ENCODE peak calls at places on chromosomes 11 and 22, in six cellular contexts. One of them, this sample, is unnamed.

GRCh38 chr11:36426226-36426848 is 83.7 kb downstream of the TRAF6 start:
- DNase-seq in spleen: no peak
- DNase-seq in uterus: no peak
- DNase-seq in tibial nerve: no peak
- DNase-seq in left ventricle myocardium inferior: no peak
- DNase-seq in esophagus muscularis mucosa: no peak
- DNase-seq in this sample: no peak

GRCh38 chr11:64643258-64643881 is 52.4 kb downstream of the SLC22A12 start:
- DNase-seq in spleen: no peak
- DNase-seq in uterus: peak
- DNase-seq in tibial nerve: no peak
- DNase-seq in left ventricle myocardium inferior: no peak
- DNase-seq in esophagus muscularis mucosa: no peak
- DNase-seq in this sample: peak

GRCh38 chr11:119560961-119561360 is 138.0 kb upstream of the THY1 start:
- DNase-seq in spleen: no peak
- DNase-seq in uterus: no peak
- DNase-seq in tibial nerve: no peak
- DNase-seq in left ventricle myocardium inferior: no peak
- DNase-seq in esophagus muscularis mucosa: no peak
- DNase-seq in this sample: no peak

GRCh38 chr22:47851586-47851985 is 1089.1 kb downstream of the TBC1D22A start:
- DNase-seq in spleen: no peak
- DNase-seq in uterus: no peak
- DNase-seq in tibial nerve: no peak
- DNase-seq in left ventricle myocardium inferior: no peak
- DNase-seq in esophagus muscularis mucosa: peak
- DNase-seq in this sample: no peak

GRCh38 chr11:2525166-2525861 is 80.5 kb downstream of the KCNQ1 start:
- DNase-seq in spleen: peak
- DNase-seq in uterus: peak
- DNase-seq in tibial nerve: peak
- DNase-seq in left ventricle myocardium inferior: peak
- DNase-seq in esophagus muscularis mucosa: no peak
- DNase-seq in this sample: peak

GRCh38 chr11:74311352-74311926 is at the start of gene P4HA3:
- DNase-seq in spleen: peak
- DNase-seq in uterus: peak
- DNase-seq in tibial nerve: peak
- DNase-seq in left ventricle myocardium inferior: peak
- DNase-seq in esophagus muscularis mucosa: no peak
- DNase-seq in this sample: peak

GRCh38 chr11:97072420-97072819 is 682.6 kb downstream of the JRKL start:
- DNase-seq in spleen: no peak
- DNase-seq in uterus: no peak
- DNase-seq in tibial nerve: no peak
- DNase-seq in left ventricle myocardium inferior: no peak
- DNase-seq in esophagus muscularis mucosa: no peak
- DNase-seq in this sample: no peak

GRCh38 chr11:16278986-16279385 is 77.4 kb downstream of the SOX6 start:
- DNase-seq in spleen: no peak
- DNase-seq in uterus: no peak
- DNase-seq in tibial nerve: no peak
- DNase-seq in left ventricle myocardium inferior: no peak
- DNase-seq in esophagus muscularis mucosa: no peak
- DNase-seq in this sample: no peak

GRCh38 chr11:76629853-76630599 is 40.5 kb downstream of the LRRC32 start:
- DNase-seq in spleen: peak
- DNase-seq in uterus: peak
- DNase-seq in tibial nerve: peak
- DNase-seq in left ventricle myocardium inferior: peak
- DNase-seq in esophagus muscularis mucosa: no peak
- DNase-seq in this sample: no peak

GRCh38 chr22:47618611-47619010 is 856.2 kb downstream of the TBC1D22A start:
- DNase-seq in spleen: peak
- DNase-seq in uterus: no peak
- DNase-seq in tibial nerve: no peak
- DNase-seq in left ventricle myocardium inferior: no peak
- DNase-seq in esophagus muscularis mucosa: no peak
- DNase-seq in this sample: no peak

GRCh38 chr11:9459573-9460321 is 1.1 kb upstream of the ZNF143 start:
- DNase-seq in spleen: peak
- DNase-seq in uterus: peak
- DNase-seq in tibial nerve: no peak
- DNase-seq in left ventricle myocardium inferior: no peak
- DNase-seq in esophagus muscularis mucosa: no peak
- DNase-seq in this sample: peak

GRCh38 chr11:61569701-61570100 is 11.2 kb downstream of the SYT7 start:
- DNase-seq in spleen: no peak
- DNase-seq in uterus: no peak
- DNase-seq in tibial nerve: no peak
- DNase-seq in left ventricle myocardium inferior: no peak
- DNase-seq in esophagus muscularis mucosa: no peak
- DNase-seq in this sample: no peak

GRCh38 chr11:135036488-135037297 is 624.7 kb upstream of the B3GAT1 start:
- DNase-seq in spleen: no peak
- DNase-seq in uterus: no peak
- DNase-seq in tibial nerve: no peak
- DNase-seq in left ventricle myocardium inferior: no peak
- DNase-seq in esophagus muscularis mucosa: peak
- DNase-seq in this sample: no peak

GRCh38 chr22:35109613-35110012 is 43.7 kb downstream of the ISX start:
- DNase-seq in spleen: no peak
- DNase-seq in uterus: no peak
- DNase-seq in tibial nerve: no peak
- DNase-seq in left ventricle myocardium inferior: no peak
- DNase-seq in esophagus muscularis mucosa: no peak
- DNase-seq in this sample: no peak

GRCh38 chr22:26722159-26722558 is 64.8 kb downstream of the MIAT start:
- DNase-seq in spleen: no peak
- DNase-seq in uterus: no peak
- DNase-seq in tibial nerve: no peak
- DNase-seq in left ventricle myocardium inferior: no peak
- DNase-seq in esophagus muscularis mucosa: no peak
- DNase-seq in this sample: no peak

GRCh38 chr11:79312591-79313267 is 128.1 kb downstream of the TENM4 start:
- DNase-seq in spleen: no peak
- DNase-seq in uterus: no peak
- DNase-seq in tibial nerve: no peak
- DNase-seq in left ventricle myocardium inferior: no peak
- DNase-seq in esophagus muscularis mucosa: no peak
- DNase-seq in this sample: no peak

GRCh38 chr22:40040927-40041326 is 46.2 kb downstream of the FAM83F start:
- DNase-seq in spleen: no peak
- DNase-seq in uterus: peak
- DNase-seq in tibial nerve: peak
- DNase-seq in left ventricle myocardium inferior: peak
- DNase-seq in esophagus muscularis mucosa: no peak
- DNase-seq in this sample: no peak

GRCh38 chr11:19644316-19644715 is 68.3 kb upstream of the NAV2 start:
- DNase-seq in spleen: no peak
- DNase-seq in uterus: no peak
- DNase-seq in tibial nerve: no peak
- DNase-seq in left ventricle myocardium inferior: no peak
- DNase-seq in esophagus muscularis mucosa: no peak
- DNase-seq in this sample: no peak

GRCh38 chr11:108616549-108616948 is 23.0 kb upstream of the EXPH5 start:
- DNase-seq in spleen: no peak
- DNase-seq in uterus: no peak
- DNase-seq in tibial nerve: no peak
- DNase-seq in left ventricle myocardium inferior: no peak
- DNase-seq in esophagus muscularis mucosa: no peak
- DNase-seq in this sample: no peak

GRCh38 chr22:31662668-31663037 is 638 bp upstream of the PISD start:
- DNase-seq in spleen: no peak
- DNase-seq in uterus: no peak
- DNase-seq in tibial nerve: no peak
- DNase-seq in left ventricle myocardium inferior: no peak
- DNase-seq in esophagus muscularis mucosa: no peak
- DNase-seq in this sample: no peak

GRCh38 chr11:69292221-69292648 is 1.7 kb upstream of the MYEOV start:
- DNase-seq in spleen: peak
- DNase-seq in uterus: no peak
- DNase-seq in tibial nerve: no peak
- DNase-seq in left ventricle myocardium inferior: no peak
- DNase-seq in esophagus muscularis mucosa: no peak
- DNase-seq in this sample: peak

GRCh38 chr11:506238-506949 is 648 bp downstream of the RNH1 start:
- DNase-seq in spleen: peak
- DNase-seq in uterus: peak
- DNase-seq in tibial nerve: peak
- DNase-seq in left ventricle myocardium inferior: peak
- DNase-seq in esophagus muscularis mucosa: peak
- DNase-seq in this sample: peak

GRCh38 chr11:11380340-11380739 is 27.3 kb upstream of the CSNK2A3 start:
- DNase-seq in spleen: no peak
- DNase-seq in uterus: no peak
- DNase-seq in tibial nerve: no peak
- DNase-seq in left ventricle myocardium inferior: no peak
- DNase-seq in esophagus muscularis mucosa: no peak
- DNase-seq in this sample: no peak

DNA sequence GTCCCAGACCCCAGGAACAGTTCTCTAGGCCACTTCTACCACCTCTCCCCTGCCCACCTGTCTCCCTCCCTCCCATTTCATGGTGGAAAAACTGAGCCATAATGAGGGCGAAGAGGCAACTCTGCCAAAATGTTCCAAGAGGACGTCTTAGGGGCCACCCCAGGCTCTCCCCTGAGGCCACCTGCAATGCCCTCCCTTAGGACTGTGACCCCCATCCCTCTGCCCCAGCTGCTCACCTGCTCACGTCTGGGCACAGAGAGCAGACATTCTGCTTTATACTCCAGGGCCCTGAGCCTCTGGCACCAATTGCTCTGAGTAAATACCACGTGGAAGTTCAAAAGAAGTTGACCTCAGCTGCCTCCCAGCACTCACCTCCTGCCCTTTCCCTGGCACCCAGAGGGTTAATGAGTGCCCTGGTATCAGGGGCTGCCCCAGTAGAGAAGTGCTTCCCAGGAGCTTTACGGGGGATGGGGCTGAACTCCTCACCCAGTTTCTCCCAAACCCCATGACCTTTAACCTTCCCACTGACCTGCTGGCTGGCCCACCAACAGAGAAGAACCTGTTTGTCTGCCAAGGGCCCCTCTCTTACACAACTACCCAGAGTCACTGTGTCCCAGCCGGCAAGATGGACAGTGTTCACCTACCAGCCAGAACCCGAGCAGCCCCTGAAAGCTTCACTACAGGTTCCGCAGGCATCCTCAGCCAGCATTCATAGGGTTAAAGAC is 627 bp upstream of the APOA5 start:
- DNase-seq in spleen: no peak
- DNase-seq in uterus: no peak
- DNase-seq in tibial nerve: no peak
- DNase-seq in left ventricle myocardium inferior: no peak
- DNase-seq in esophagus muscularis mucosa: no peak
- DNase-seq in this sample: no peak
- H3K27ac ChIP-seq in spleen: no peak
- H3K27ac ChIP-seq in uterus: no peak
- H3K27ac ChIP-seq in tibial nerve: no peak
- H3K27ac ChIP-seq in left ventricle myocardium inferior: no peak
- H3K27ac ChIP-seq in esophagus muscularis mucosa: no peak
- H3K27ac ChIP-seq in this sample: no peak

DNA sequence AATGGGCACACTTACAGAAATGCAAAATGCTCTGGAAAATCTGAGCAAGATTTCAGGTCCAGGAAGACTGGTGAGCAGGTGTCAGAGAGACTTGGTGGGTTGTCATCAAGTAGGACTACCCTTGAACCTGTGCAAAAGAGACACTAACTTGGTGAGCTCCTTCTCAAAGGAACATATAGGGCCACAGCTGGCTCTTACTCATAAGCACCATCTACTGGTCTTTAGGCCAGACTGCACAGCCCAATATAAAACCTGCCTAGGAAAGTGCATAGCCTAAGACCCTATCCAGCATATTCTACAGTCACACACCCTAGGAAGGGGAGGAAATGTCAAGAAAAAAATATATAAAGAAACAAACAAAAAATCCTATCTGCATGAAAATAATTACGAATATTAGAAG is 18.2 kb upstream of the OR10W1 start:
- DNase-seq in spleen: no peak
- DNase-seq in uterus: no peak
- DNase-seq in tibial nerve: no peak
- DNase-seq in left ventricle myocardium inferior: no peak
- DNase-seq in esophagus muscularis mucosa: no peak
- DNase-seq in this sample: no peak
- TF ChIP-seq CTCF in spleen: peak
- TF ChIP-seq CTCF in uterus: no peak
- TF ChIP-seq CTCF in tibial nerve: peak
- TF ChIP-seq CTCF in left ventricle myocardium inferior: peak
- TF ChIP-seq CTCF in esophagus muscularis mucosa: no peak
- TF ChIP-seq CTCF in this sample: peak

DNA sequence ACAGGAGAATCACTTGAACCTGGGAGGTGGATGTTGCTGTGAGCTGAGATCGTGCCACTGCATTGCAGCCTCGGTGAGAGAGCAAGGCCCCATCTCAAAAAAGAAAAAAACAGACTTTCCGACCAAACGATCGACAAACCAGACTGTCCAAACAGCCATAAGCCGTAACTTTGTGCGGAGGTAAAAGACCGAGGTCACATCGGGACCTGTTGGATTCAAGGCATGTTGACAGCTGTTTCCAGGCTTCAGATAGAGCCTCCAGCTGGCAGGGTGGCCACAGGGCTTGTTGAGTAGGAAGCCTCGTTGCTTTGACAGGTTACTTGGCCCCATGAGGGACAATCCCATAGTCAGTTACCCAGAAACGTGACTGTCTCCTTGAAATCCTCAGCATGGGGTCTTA is 22.2 kb downstream of the PPARA start:
- DNase-seq in spleen: no peak
- DNase-seq in uterus: no peak
- DNase-seq in tibial nerve: no peak
- DNase-seq in left ventricle myocardium inferior: peak
- DNase-seq in esophagus muscularis mucosa: no peak
- DNase-seq in this sample: peak
- H3K27ac ChIP-seq in spleen: no peak
- H3K27ac ChIP-seq in uterus: no peak
- H3K27ac ChIP-seq in tibial nerve: peak
- H3K27ac ChIP-seq in left ventricle myocardium inferior: peak
- H3K27ac ChIP-seq in esophagus muscularis mucosa: no peak
- H3K27ac ChIP-seq in this sample: peak

GRCh38 chr11:117442869-117443239 is 115.2 kb downstream of the CEP164 start:
- DNase-seq in spleen: peak
- DNase-seq in uterus: no peak
- DNase-seq in tibial nerve: no peak
- DNase-seq in left ventricle myocardium inferior: no peak
- DNase-seq in esophagus muscularis mucosa: no peak
- DNase-seq in this sample: no peak

GRCh38 chr11:117442049-117442868 is 114.6 kb downstream of the CEP164 start:
- DNase-seq in spleen: no peak
- DNase-seq in uterus: no peak
- DNase-seq in tibial nerve: no peak
- DNase-seq in left ventricle myocardium inferior: no peak
- DNase-seq in esophagus muscularis mucosa: no peak
- DNase-seq in this sample: no peak

GRCh38 chr11:117444256-117445096 is 116.8 kb downstream of the CEP164 start:
- DNase-seq in spleen: peak
- DNase-seq in uterus: no peak
- DNase-seq in tibial nerve: no peak
- DNase-seq in left ventricle myocardium inferior: no peak
- DNase-seq in esophagus muscularis mucosa: no peak
- DNase-seq in this sample: no peak

GRCh38 chr11:117445097-117445658 is 117.5 kb downstream of the CEP164 start:
- DNase-seq in spleen: peak
- DNase-seq in uterus: no peak
- DNase-seq in tibial nerve: no peak
- DNase-seq in left ventricle myocardium inferior: no peak
- DNase-seq in esophagus muscularis mucosa: no peak
- DNase-seq in this sample: no peak

GRCh38 chr11:117443269-117444186 is 115.9 kb downstream of the CEP164 start:
- DNase-seq in spleen: peak
- DNase-seq in uterus: no peak
- DNase-seq in tibial nerve: no peak
- DNase-seq in left ventricle myocardium inferior: peak
- DNase-seq in esophagus muscularis mucosa: no peak
- DNase-seq in this sample: peak
- TF ChIP-seq CTCF in spleen: peak
- TF ChIP-seq CTCF in uterus: peak
- TF ChIP-seq CTCF in tibial nerve: peak
- TF ChIP-seq CTCF in left ventricle myocardium inferior: peak
- TF ChIP-seq CTCF in esophagus muscularis mucosa: peak
- TF ChIP-seq CTCF in this sample: peak

This sample was measured in WERI-Rb-1.